ENCODE peak calls at places on chromosomes 5 and 9, in nine cellular contexts. A, J, Q, H, M, K, N, U and P are unnamed samples.

GRCh38 chr5:125480901-125481300 is 734.5 kb upstream of the ZNF608 start:
- DNase-seq in A (no peak), J (no peak), Q (no peak), H (no peak), M (no peak), K (no peak), N (no peak), U (no peak), P (no peak)

GRCh38 chr5:148838357-148838756 is 11.9 kb downstream of the ADRB2 start:
- DNase-seq in A (no peak), J (no peak), Q (no peak), H (no peak), M (no peak), K (no peak), N (no peak), U (no peak), P (no peak)

GRCh38 chr5:72248352-72249032 is 71.5 kb downstream of the MRPS27 start:
- DNase-seq in A (no peak), J (no peak), Q (peak), H (no peak), M (no peak), K (peak), N (no peak), U (no peak), P (no peak)

GRCh38 chr9:116409659-116410058 is 256.1 kb downstream of the PAPPA start:
- DNase-seq in A (no peak), J (no peak), Q (no peak), H (no peak), M (no peak), K (no peak), N (no peak), U (no peak), P (no peak)

GRCh38 chr9:77793909-77794308 is 145.8 kb upstream of the GNA14 start:
- DNase-seq in A (no peak), J (no peak), Q (no peak), H (no peak), M (no peak), K (no peak), N (no peak), U (no peak), P (peak)

GRCh38 chr9:109317979-109318671 is 2.7 kb downstream of the EPB41L4B start:
- DNase-seq in A (no peak), J (no peak), Q (no peak), H (no peak), M (no peak), K (no peak), N (no peak), U (no peak), P (no peak)

GRCh38 chr5:69231851-69232250 is 2.8 kb upstream of the CDK7 start:
- DNase-seq in A (no peak), J (no peak), Q (no peak), H (no peak), M (no peak), K (no peak), N (no peak), U (no peak), P (no peak)

GRCh38 chr5:131406997-131407638 is 143.3 kb downstream of the CDC42SE2 start:
- DNase-seq in A (no peak), J (no peak), Q (no peak), H (no peak), M (no peak), K (no peak), N (no peak), U (no peak), P (no peak)

GRCh38 chr5:168334161-168335094 is 43.0 kb downstream of the WWC1 start:
- DNase-seq in A (no peak), J (peak), Q (no peak), H (peak), M (no peak), K (peak), N (no peak), U (no peak), P (no peak)

GRCh38 chr9:75461188-75461587 is 372.9 kb downstream of the OSTF1 start:
- DNase-seq in A (no peak), J (no peak), Q (no peak), H (no peak), M (no peak), K (no peak), N (no peak), U (no peak), P (no peak)

GRCh38 chr5:165495829-165496380 is 1990.5 kb downstream of the MAT2B start:
- DNase-seq in A (no peak), J (no peak), Q (no peak), H (no peak), M (no peak), K (no peak), N (no peak), U (no peak), P (no peak)

GRCh38 chr9:124513374-124513994 is 6.3 kb upstream of the NR5A1 start:
- DNase-seq in A (no peak), J (no peak), Q (no peak), H (no peak), M (no peak), K (no peak), N (no peak), U (no peak), P (no peak)

GRCh38 chr5:15645776-15646175 is 145.8 kb downstream of the FBXL7 start:
- DNase-seq in A (no peak), J (no peak), Q (no peak), H (no peak), M (no peak), K (no peak), N (no peak), U (no peak), P (no peak)

GRCh38 chr5:73122875-73123810 is 2.8 kb downstream of the TMEM171 start:
- DNase-seq in A (no peak), J (no peak), Q (peak), H (no peak), M (no peak), K (no peak), N (no peak), U (no peak), P (no peak)

GRCh38 chr5:108788142-108788541 is 40.4 kb downstream of the FER start:
- DNase-seq in A (no peak), J (no peak), Q (no peak), H (peak), M (no peak), K (no peak), N (no peak), U (no peak), P (no peak)

GRCh38 chr5:55303238-55303690 is 4.2 kb downstream of the DHX29 start:
- DNase-seq in A (no peak), J (no peak), Q (peak), H (no peak), M (no peak), K (peak), N (no peak), U (no peak), P (no peak)

GRCh38 chr9:117304613-117305012 is 110.2 kb downstream of the ASTN2 start:
- DNase-seq in A (no peak), J (no peak), Q (no peak), H (no peak), M (no peak), K (no peak), N (no peak), U (no peak), P (no peak)

GRCh38 chr9:93119953-93120845 is 13.9 kb downstream of the NINJ1 start:
- DNase-seq in A (peak), J (no peak), Q (peak), H (peak), M (peak), K (no peak), N (no peak), U (peak), P (no peak)

GRCh38 chr9:89080193-89080592 is 88.9 kb downstream of the S1PR3 start:
- DNase-seq in A (no peak), J (no peak), Q (no peak), H (no peak), M (no peak), K (no peak), N (no peak), U (no peak), P (no peak)

GRCh38 chr5:35622974-35623373 is 5.3 kb downstream of the SPEF2 start:
- DNase-seq in A (no peak), J (no peak), Q (no peak), H (no peak), M (no peak), K (no peak), N (no peak), U (no peak), P (no peak)

GRCh38 chr5:33801292-33801691 is 90.5 kb downstream of the ADAMTS12 start:
- DNase-seq in A (no peak), J (no peak), Q (no peak), H (no peak), M (no peak), K (no peak), N (no peak), U (no peak), P (no peak)

GRCh38 chr5:166342330-166342891 is 1949.0 kb upstream of the WWC1 start:
- DNase-seq in A (no peak), J (no peak), Q (no peak), H (no peak), M (no peak), K (no peak), N (no peak), U (no peak), P (no peak)

GRCh38 chr5:174328626-174329299 is 283.3 kb downstream of the NSG2 start:
- DNase-seq in A (no peak), J (no peak), Q (no peak), H (no peak), M (no peak), K (no peak), N (no peak), U (no peak), P (no peak)

GRCh38 chr9:33273972-33274328 is 9.1 kb downstream of the CHMP5 start:
- DNase-seq in A (no peak), J (no peak), Q (no peak), H (no peak), M (no peak), K (no peak), N (no peak), U (no peak), P (no peak)

GRCh38 chr9:85453850-85454249 is 287.9 kb downstream of the AGTPBP1 start:
- DNase-seq in A (no peak), J (no peak), Q (no peak), H (no peak), M (no peak), K (no peak), N (no peak), U (no peak), P (no peak)

GRCh38 chr5:93158841-93159240 is 422.2 kb downstream of the NR2F1-AS1 start:
- DNase-seq in A (no peak), J (no peak), Q (no peak), H (no peak), M (no peak), K (no peak), N (no peak), U (no peak), P (no peak)

GRCh38 chr5:92513067-92513466 is 1068.0 kb downstream of the NR2F1-AS1 start:
- DNase-seq in A (no peak), J (no peak), Q (no peak), H (no peak), M (no peak), K (no peak), N (peak), U (no peak), P (no peak)

GRCh38 chr5:178630475-178630930 is 3.7 kb upstream of the CLK4 start:
- DNase-seq in A (no peak), J (no peak), Q (no peak), H (no peak), M (no peak), K (no peak), N (no peak), U (no peak), P (no peak)

GRCh38 chr9:99762470-99762869 is 59.2 kb upstream of the NR4A3 start:
- DNase-seq in A (no peak), J (no peak), Q (no peak), H (no peak), M (no peak), K (no peak), N (no peak), U (no peak), P (no peak)

GRCh38 chr9:129675656-129676055 is 10.2 kb downstream of the PRRX2 start:
- DNase-seq in A (no peak), J (no peak), Q (no peak), H (no peak), M (no peak), K (no peak), N (no peak), U (no peak), P (no peak)

GRCh38 chr5:14861123-14861757 is 10.3 kb downstream of the ANKH start:
- DNase-seq in A (no peak), J (no peak), Q (no peak), H (no peak), M (no peak), K (no peak), N (no peak), U (no peak), P (no peak)

GRCh38 chr9:99814359-99814758 is 7.3 kb upstream of the NR4A3 start:
- DNase-seq in A (no peak), J (no peak), Q (no peak), H (no peak), M (no peak), K (no peak), N (no peak), U (no peak), P (no peak)

GRCh38 chr5:170269579-170269978 is 28.0 kb downstream of the LCP2 start:
- DNase-seq in A (peak), J (no peak), Q (no peak), H (no peak), M (no peak), K (no peak), N (peak), U (peak), P (no peak)

GRCh38 chr5:159838551-159839222 is 77.6 kb upstream of the ADRA1B start:
- DNase-seq in A (no peak), J (no peak), Q (no peak), H (no peak), M (no peak), K (no peak), N (no peak), U (no peak), P (no peak)

GRCh38 chr9:91208837-91209236 is 152.9 kb downstream of the AUH start:
- DNase-seq in A (no peak), J (no peak), Q (no peak), H (no peak), M (no peak), K (no peak), N (no peak), U (no peak), P (no peak)